ENCODE peak calls at places on chromosomes 7 and 10, in four cellular contexts. M, T, Z and H are unnamed samples. For H3K9me3, the result is how much of the 10 kb centered on the place peaks cover.

GRCh38 chr10:129494740-129495139 is 27.7 kb downstream of the MGMT start:
- DNase-seq in M (no peak), T (no peak), Z (no peak), H (no peak)

GRCh38 chr7:143360788-143361551 is 1.5 kb downstream of the FAM131B start:
- DNase-seq in M (no peak), T (no peak), Z (no peak), H (no peak)

GRCh38 chr10:70441161-70441876 is at the start of gene NODAL:
- DNase-seq in M (no peak), T (no peak), Z (no peak), H (no peak)

GRCh38 chr10:79202188-79203013 is 133.6 kb downstream of the ZMIZ1 start:
- DNase-seq in M (peak), T (no peak), Z (no peak), H (peak)

GRCh38 chr10:92914478-92915066 is 66.3 kb downstream of the EXOC6 start:
- DNase-seq in M (peak), T (no peak), Z (no peak), H (no peak)

GRCh38 chr7:151697942-151698341 is 178.2 kb upstream of the RHEB start:
- DNase-seq in M (no peak), T (no peak), Z (no peak), H (no peak)

GRCh38 chr7:2109936-2110585 is 122.7 kb downstream of the MAD1L1 start:
- DNase-seq in M (peak), T (peak), Z (no peak), H (no peak)

GRCh38 chr7:16071246-16071857 is 350.0 kb downstream of the CRPPA start:
- DNase-seq in M (peak), T (no peak), Z (no peak), H (no peak)

GRCh38 chr10:126474031-126474430 is 85.8 kb upstream of the ADAM12 start:
- DNase-seq in M (no peak), T (no peak), Z (no peak), H (no peak)

GRCh38 chr7:74573499-74573898 is 84.0 kb upstream of the GTF2I start:
- DNase-seq in M (no peak), T (no peak), Z (no peak), H (no peak)
- TF ChIP-seq POLR2A in M (no peak), T (no peak), Z (no peak), H (no peak)

GRCh38 chr10:131777162-131777561 is 123.6 kb upstream of the PPP2R2D start:
- DNase-seq in M (no peak), T (no peak), Z (no peak), H (no peak)

GRCh38 chr10:131776496-131776895 is 124.3 kb upstream of the PPP2R2D start:
- DNase-seq in M (no peak), T (no peak), Z (no peak), H (no peak)

GRCh38 chr10:131774618-131775443 is 126.0 kb upstream of the PPP2R2D start:
- DNase-seq in M (no peak), T (no peak), Z (no peak), H (no peak)

GRCh38 chr10:131775444-131775832 is 125.4 kb upstream of the PPP2R2D start:
- DNase-seq in M (no peak), T (no peak), Z (no peak), H (no peak)

DNA sequence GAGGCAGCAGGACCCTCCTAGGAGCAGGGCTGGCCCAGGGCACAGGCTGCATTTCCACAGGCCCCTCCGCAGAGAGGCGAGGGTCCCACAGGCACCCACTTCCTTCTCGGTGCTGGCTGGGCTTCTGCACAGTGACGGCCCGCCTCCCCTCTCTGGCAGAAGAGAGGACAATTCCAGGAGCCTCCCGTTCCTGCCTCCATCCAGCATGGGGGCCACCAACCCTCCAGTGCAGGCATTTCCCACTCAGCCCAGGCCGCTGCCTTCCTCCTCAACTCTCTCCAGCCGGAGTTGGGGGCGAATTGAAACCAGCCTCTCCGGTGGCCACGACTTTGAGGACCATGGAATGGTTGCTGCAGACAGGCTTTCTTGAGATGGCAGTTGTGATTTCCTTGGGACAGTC is 125.0 kb upstream of the PPP2R2D start:
- DNase-seq in M (no peak), T (no peak), Z (no peak), H (no peak)
- H3K9me3 ChIP-seq in M (under half), T (under half), Z (under half), H (under half)

GRCh38 chr7:106425017-106425719 is 140.4 kb upstream of the NAMPT start:
- DNase-seq in M (peak), T (peak), Z (peak), H (peak)
- TF ChIP-seq POLR2A in M (no peak), T (no peak), Z (no peak), H (no peak)

GRCh38 chr7:158005531-158005930 is 582.1 kb downstream of the PTPRN2 start:
- DNase-seq in M (no peak), T (no peak), Z (no peak), H (no peak)
- H3K9me3 ChIP-seq in M (under half), T (under half), Z (under half), H (under half)

DNA sequence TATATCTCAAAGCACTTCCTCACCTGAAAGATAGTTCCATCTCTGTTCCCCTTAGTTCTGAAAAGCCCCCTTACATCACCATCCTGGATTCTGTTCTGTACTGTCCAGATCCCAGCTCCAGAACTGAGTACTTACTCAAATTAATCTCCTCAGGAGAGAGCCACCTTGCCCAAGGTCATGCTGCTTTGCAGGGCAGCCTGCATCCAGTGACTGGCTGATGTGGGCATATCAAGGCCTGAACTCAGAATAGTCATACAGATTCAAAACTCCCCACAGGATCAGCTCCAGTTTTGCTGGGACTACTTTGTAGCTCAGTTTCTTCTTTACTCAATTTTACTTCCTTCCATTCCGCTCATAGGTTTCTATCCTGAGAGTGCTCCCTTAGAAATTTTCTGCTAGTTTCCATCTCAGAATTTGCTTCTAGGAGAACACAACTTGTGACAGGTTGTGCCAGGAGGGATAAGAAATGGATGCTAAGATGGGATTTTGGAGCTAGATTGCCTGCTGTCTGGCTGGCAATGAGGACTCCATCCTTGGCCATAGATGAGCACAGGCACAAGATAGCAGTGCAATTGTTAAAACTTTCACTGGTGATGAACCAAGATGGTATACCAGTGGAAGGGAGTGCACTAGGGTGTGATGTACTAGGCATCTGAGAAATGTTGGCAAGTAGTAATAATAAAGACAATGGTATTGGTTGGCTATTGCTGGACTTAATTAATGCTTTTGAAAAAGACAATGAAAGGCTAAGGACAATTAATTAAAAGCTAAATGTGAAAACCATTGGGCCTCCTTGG is 17.3 kb downstream of the SRGN start:
- DNase-seq in M (no peak), T (no peak), Z (no peak), H (no peak)
- TF ChIP-seq POLR2A in M (no peak), T (no peak), Z (no peak), H (no peak)

GRCh38 chr7:64768824-64769223 is 25.4 kb upstream of the ZNF138 start:
- DNase-seq in M (no peak), T (no peak), Z (no peak), H (no peak)
- H3K9me3 ChIP-seq in M (under half), T (under half), Z (under half), H (under half)